ENCODE peak calls at places on chromosome 22, in six cellular contexts. O, U, N, L, P and V are unnamed samples.
A peak's percentile ranks its signal among the peaks of the same experiment; 100 is the strongest.

GRCh38 chr22:30197389-30197788 is 49.2 kb downstream of the LIF start:
- DNase-seq in N (no peak), O (no peak), U (no peak), P (no peak), L (no peak), V (no peak)

GRCh38 chr22:39789794-39790193 is 103.8 kb downstream of the ENTHD1 start:
- DNase-seq in L (no peak), P (no peak), U (no peak), O (no peak), N (no peak), V (no peak)

GRCh38 chr22:30270841-30271240 is 4.2 kb upstream of the OSM start:
- DNase-seq in U (no peak), O (peak; percentile 22), N (peak; percentile 96), P (no peak), L (no peak), V (no peak)

GRCh38 chr22:49208768-49209252 is 618.9 kb downstream of the BRD1 start:
- DNase-seq in O (no peak), P (no peak), L (no peak), U (no peak), N (no peak), V (no peak)

GRCh38 chr22:41478473-41478872 is 9.6 kb downstream of the ACO2 start:
- DNase-seq in O (no peak), P (no peak), U (no peak), N (no peak), L (no peak), V (no peak)

GRCh38 chr22:49951001-49951677 is 9.4 kb upstream of the PIM3 start:
- DNase-seq in N (no peak), P (peak; percentile 90), O (no peak), L (no peak), U (no peak), V (peak; percentile 61)

GRCh38 chr22:20434264-20434751 is 3.3 kb downstream of the SCARF2 start:
- DNase-seq in U (no peak), L (no peak), N (no peak), P (no peak), O (no peak), V (no peak)

GRCh38 chr22:28029201-28029948 is 110.3 kb upstream of the PITPNB start:
- DNase-seq in O (no peak), U (no peak), N (peak; percentile 82), P (peak; percentile 63), L (no peak), V (peak; percentile 85)

GRCh38 chr22:37739000-37739399 is 42.2 kb downstream of the TRIOBP start:
- DNase-seq in U (no peak), P (no peak), O (no peak), L (no peak), N (no peak), V (no peak)

GRCh38 chr22:45709004-45709739 is 37.5 kb downstream of the ATXN10 start:
- DNase-seq in P (peak; percentile 43), L (no peak), N (no peak), U (peak; percentile 17), O (no peak), V (no peak)

GRCh38 chr22:31346255-31346732 is at the start of gene PATZ1:
- DNase-seq in L (peak; percentile 64), U (peak; percentile 82), N (peak; percentile 82), P (peak; percentile 57), O (peak; percentile 87), V (peak; percentile 47)

GRCh38 chr22:49632199-49633009 is 195.3 kb downstream of the BRD1 start:
- DNase-seq in L (no peak), P (peak; percentile 69), O (peak; percentile 12), N (no peak), U (peak; percentile 84), V (no peak)

GRCh38 chr22:23382796-23383195 is 197.3 kb downstream of the IGLL1 start:
- DNase-seq in U (no peak), P (no peak), L (no peak), N (peak; percentile 36), O (no peak), V (no peak)

GRCh38 chr22:43005106-43005505 is 9.8 kb downstream of the PACSIN2 start:
- DNase-seq in N (no peak), U (no peak), O (no peak), P (no peak), L (no peak), V (no peak)

GRCh38 chr22:45470871-45471270 is 31.8 kb upstream of the FBLN1 start:
- DNase-seq in N (no peak), L (no peak), U (no peak), O (no peak), P (no peak), V (no peak)

GRCh38 chr22:24592846-24593809 is at the start of gene LRRC75B:
- DNase-seq in P (peak; percentile 0), U (peak; percentile 90), L (no peak), N (peak; percentile 94), O (peak; percentile 80), V (peak; percentile 27)

GRCh38 chr22:37686002-37686982 is at the start of gene NOL12:
- DNase-seq in L (peak; percentile 43), P (peak; percentile 69), O (peak; percentile 90), N (peak; percentile 94), U (peak; percentile 92), V (peak; percentile 52)

GRCh38 chr22:36744791-36745190 is 31.1 kb downstream of the IFT27 start:
- DNase-seq in L (no peak), U (no peak), P (no peak), N (no peak), O (no peak), V (no peak)

GRCh38 chr22:37316875-37317371 is 34.6 kb downstream of the CYTH4 start:
- DNase-seq in N (peak; percentile 86), L (peak; percentile 36), U (peak; percentile 92), O (peak; percentile 63), P (peak; percentile 14), V (peak; percentile 9)

GRCh38 chr22:36998620-36999351 is 20.5 kb downstream of the TST start:
- DNase-seq in O (peak; percentile 52), N (no peak), P (no peak), U (no peak), L (no peak), V (no peak)

GRCh38 chr22:26707090-26707489 is 49.7 kb downstream of the MIAT start:
- DNase-seq in N (no peak), U (no peak), L (no peak), O (no peak), P (no peak), V (no peak)

GRCh38 chr22:27985323-27986275 is 66.5 kb upstream of the PITPNB start:
- DNase-seq in O (no peak), L (no peak), P (no peak), U (no peak), N (no peak), V (no peak)

GRCh38 chr22:20881231-20881630 is 22.4 kb downstream of the SNAP29 start:
- DNase-seq in P (no peak), N (no peak), O (no peak), U (no peak), L (no peak), V (no peak)

GRCh38 chr22:44147821-44148574 is 32.7 kb upstream of the PARVG start:
- DNase-seq in P (no peak), N (no peak), L (no peak), U (no peak), O (no peak), V (no peak)

GRCh38 chr22:17753401-17753989 is 20.8 kb downstream of the BID start:
- DNase-seq in P (no peak), L (no peak), O (no peak), N (no peak), U (no peak), V (no peak)

GRCh38 chr22:28345304-28345703 is 334.3 kb downstream of the TTC28 start:
- DNase-seq in N (no peak), P (no peak), L (no peak), O (no peak), U (no peak), V (no peak)

GRCh38 chr22:38314140-38314991 is 2.9 kb downstream of the CSNK1E start:
- DNase-seq in N (no peak), L (no peak), P (no peak), O (no peak), U (no peak), V (no peak)

GRCh38 chr22:31676700-31677099 is 14.7 kb upstream of the PISD start:
- DNase-seq in P (no peak), N (peak; percentile 97), U (no peak), L (peak; percentile 86), O (peak; percentile 90), V (no peak)

GRCh38 chr22:47340851-47341436 is 578.5 kb downstream of the TBC1D22A start:
- DNase-seq in N (no peak), P (no peak), O (no peak), U (no peak), L (no peak), V (no peak)